ENCODE peak calls at places on chromosomes 11 and 22, in seven cellular contexts. U is HEK293T, J is lower leg skin, P is left colon, R is SJSA1, D is posterior cingulate gyrus, O is H54. L is an unnamed sample.

GRCh38 chr22:37063436-37064420 is 12.2 kb downstream of the KCTD17 start:
- DNase-seq in P (peak), J (no peak), D (no peak), R (no peak), O (no peak), U (no peak), L (no peak)

GRCh38 chr11:62880231-62880802 is 379 bp upstream of the SLC3A2 start:
- DNase-seq in P (no peak), U (no peak), D (no peak), R (peak), O (no peak), J (peak), L (peak)

GRCh38 chr22:27115816-27116256 is 458.4 kb downstream of the MIAT start:
- DNase-seq in J (no peak), P (no peak), O (peak), D (no peak), U (no peak), R (peak), L (no peak)

GRCh38 chr22:28674121-28674563 is 5.5 kb downstream of the TTC28 start:
- DNase-seq in O (peak), J (no peak), R (peak), D (no peak), U (no peak), P (no peak), L (no peak)

GRCh38 chr11:47881145-47881544 is 33.0 kb upstream of the NUP160 start:
- DNase-seq in R (no peak), D (no peak), U (no peak), P (no peak), J (peak), O (no peak), L (no peak)

GRCh38 chr22:47625531-47626427 is 863.3 kb downstream of the TBC1D22A start:
- DNase-seq in P (no peak), U (no peak), J (peak), R (no peak), D (no peak), O (no peak), L (no peak)

GRCh38 chr11:71252782-71253730 is 679 bp upstream of the SHANK2 start:
- DNase-seq in J (no peak), P (peak), U (peak), D (no peak), R (no peak), O (no peak), L (no peak)

GRCh38 chr11:124740277-124740882 is 638 bp downstream of the NRGN start:
- DNase-seq in D (no peak), J (no peak), P (peak), U (peak), R (no peak), O (no peak), L (no peak)

GRCh38 chr22:26043031-26043430 is 126.2 kb upstream of the SEZ6L start:
- DNase-seq in U (no peak), D (no peak), R (no peak), J (no peak), P (no peak), O (no peak), L (no peak)

GRCh38 chr11:119696378-119697157 is 32.4 kb downstream of the NECTIN1 start:
- DNase-seq in U (no peak), R (no peak), D (no peak), J (peak), O (no peak), P (peak), L (no peak)

GRCh38 chr11:9206496-9206895 is 58.7 kb downstream of the DENND5A start:
- DNase-seq in D (no peak), P (no peak), U (no peak), R (no peak), O (no peak), J (no peak), L (no peak)

GRCh38 chr22:27474711-27475547 is 326.6 kb downstream of the MN1 start:
- DNase-seq in O (peak), R (peak), P (no peak), U (no peak), D (no peak), J (peak), L (peak)

L was measured in glutamatergic neuron.